ENCODE peak calls at places on chromosomes 4 and X, in six cellular contexts. W is tibial artery, D is GM23338, N is aorta, L is upper lobe of right lung, A is kidney epithelial cell. Z is an unnamed sample.

GRCh38 chr4:71586087-71586763 is 197.7 kb downstream of the GC start:
- DNase-seq in A (no peak), D (no peak), N (no peak), L (no peak), W (no peak), Z (no peak)

GRCh38 chr4:150828159-150828558 is 186.9 kb downstream of the LRBA start:
- DNase-seq in D (no peak), L (no peak), A (no peak), N (no peak), W (no peak), Z (no peak)

GRCh38 chr4:145842224-145842887 is 96.3 kb downstream of the ZNF827 start:
- DNase-seq in N (no peak), D (peak; percentile 45), L (no peak), A (no peak), W (no peak), Z (no peak)

GRCh38 chrX:38679695-38680094 is 118.4 kb downstream of the TSPAN7 start:
- DNase-seq in D (no peak), N (no peak), L (no peak), A (no peak), W (no peak), Z (no peak)

GRCh38 chr4:61950625-61951024 is 750.5 kb downstream of the ADGRL3 start:
- DNase-seq in W (no peak), D (peak; percentile 85), A (no peak), N (no peak), L (no peak), Z (no peak)

GRCh38 chr4:154503598-154503997 is 12.0 kb upstream of the DCHS2 start:
- DNase-seq in L (no peak), A (no peak), D (peak; percentile 82), N (no peak), W (no peak), Z (no peak)

GRCh38 chr4:86242677-86243076 is 117.2 kb downstream of the MAPK10 start:
- DNase-seq in D (no peak), N (no peak), A (no peak), L (no peak), W (no peak), Z (no peak)

GRCh38 chr4:188826393-188826792 is 687.2 kb downstream of the TRIML1 start:
- DNase-seq in A (no peak), D (no peak), N (no peak), W (no peak), L (no peak), Z (no peak)

GRCh38 chrX:48523682-48524081 is 2.1 kb downstream of the EBP start:
- DNase-seq in L (no peak), D (no peak), A (no peak), W (no peak), N (no peak), Z (no peak)

GRCh38 chr4:16253127-16253960 is 27.1 kb upstream of the TAPT1 start:
- DNase-seq in W (no peak), N (no peak), D (no peak), A (peak; percentile 49), L (no peak), Z (no peak)

GRCh38 chr4:128810331-128810870 is 901 bp downstream of the JADE1 start:
- DNase-seq in W (peak; percentile 70), N (no peak), D (no peak), L (no peak), A (no peak), Z (peak; percentile 32)

GRCh38 chr4:21811576-21811975 is 137.0 kb downstream of the KCNIP4 start:
- DNase-seq in N (no peak), D (no peak), L (no peak), A (no peak), W (no peak), Z (no peak)

GRCh38 chrX:130145123-130145522 is 20.5 kb downstream of the AIFM1 start:
- DNase-seq in D (no peak), A (no peak), N (no peak), L (no peak), W (no peak), Z (no peak)
- H3K4me3 ChIP-seq in D (no peak overlapping the region), A (no peak overlapping the region), N (no peak overlapping the region), L (no peak overlapping the region), W (no peak overlapping the region), Z (no peak overlapping the region)

DNA sequence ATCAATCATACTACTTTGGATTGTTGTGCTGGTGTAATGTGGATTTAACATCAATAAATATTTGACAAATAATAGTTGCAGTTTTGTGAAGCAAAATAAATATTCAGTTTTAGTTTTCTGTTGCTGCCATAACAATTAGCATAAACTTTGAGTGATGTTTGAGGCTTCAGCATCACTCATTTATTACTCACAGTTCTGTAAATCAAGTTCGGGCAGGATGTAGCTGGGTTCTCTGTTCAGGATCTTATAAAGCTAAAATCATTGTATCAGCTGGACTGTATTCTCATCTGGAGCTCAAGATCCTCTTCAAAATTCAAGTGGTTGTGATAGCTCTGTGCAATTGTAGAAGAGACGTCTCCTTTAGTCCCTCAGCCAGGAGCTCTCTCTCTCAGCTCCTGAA is 81.7 kb downstream of the CBR4 start:
- DNase-seq in N (no peak), A (no peak), L (no peak), W (no peak), D (no peak), Z (no peak)
- H3K36me3 ChIP-seq in N (peaks cover 8% of the 10 kb centered on the region), A (peaks cover 2% of the 10 kb centered on the region), L (peaks cover 49% of the 10 kb centered on the region), W (peaks cover 79% of the 10 kb centered on the region), D (peaks cover 10% of the 10 kb centered on the region), Z (peaks cover 78% of the 10 kb centered on the region)

GRCh38 chr4:5888706-5889696 is 3.9 kb downstream of the CRMP1 start:
- DNase-seq in D (no peak), N (no peak), W (no peak), L (no peak), A (no peak), Z (no peak)

GRCh38 chr4:5887361-5888221 is 5.3 kb downstream of the CRMP1 start:
- DNase-seq in A (no peak), N (no peak), D (peak; percentile 75), L (no peak), W (no peak), Z (no peak)

GRCh38 chr4:5885733-5886132 is 7.2 kb downstream of the CRMP1 start:
- DNase-seq in L (no peak), N (no peak), A (no peak), D (no peak), W (no peak), Z (no peak)

GRCh38 chr4:5888222-5888701 is 4.6 kb downstream of the CRMP1 start:
- DNase-seq in L (no peak), N (no peak), A (no peak), D (peak; percentile 87), W (no peak), Z (no peak)

GRCh38 chr4:5887011-5887360 is 5.9 kb downstream of the CRMP1 start:
- DNase-seq in D (no peak), W (no peak), A (no peak), N (no peak), L (no peak), Z (no peak)
- H3K27me3 ChIP-seq in D (peaks cover 26% of the 10 kb centered on the region), W (peaks cover 74% of the 10 kb centered on the region), A (peaks cover 57% of the 10 kb centered on the region), N (no peaks in the 10 kb centered on the region), L (peaks cover 51% of the 10 kb centered on the region), Z (peaks cover 96% of the 10 kb centered on the region)

DNA sequence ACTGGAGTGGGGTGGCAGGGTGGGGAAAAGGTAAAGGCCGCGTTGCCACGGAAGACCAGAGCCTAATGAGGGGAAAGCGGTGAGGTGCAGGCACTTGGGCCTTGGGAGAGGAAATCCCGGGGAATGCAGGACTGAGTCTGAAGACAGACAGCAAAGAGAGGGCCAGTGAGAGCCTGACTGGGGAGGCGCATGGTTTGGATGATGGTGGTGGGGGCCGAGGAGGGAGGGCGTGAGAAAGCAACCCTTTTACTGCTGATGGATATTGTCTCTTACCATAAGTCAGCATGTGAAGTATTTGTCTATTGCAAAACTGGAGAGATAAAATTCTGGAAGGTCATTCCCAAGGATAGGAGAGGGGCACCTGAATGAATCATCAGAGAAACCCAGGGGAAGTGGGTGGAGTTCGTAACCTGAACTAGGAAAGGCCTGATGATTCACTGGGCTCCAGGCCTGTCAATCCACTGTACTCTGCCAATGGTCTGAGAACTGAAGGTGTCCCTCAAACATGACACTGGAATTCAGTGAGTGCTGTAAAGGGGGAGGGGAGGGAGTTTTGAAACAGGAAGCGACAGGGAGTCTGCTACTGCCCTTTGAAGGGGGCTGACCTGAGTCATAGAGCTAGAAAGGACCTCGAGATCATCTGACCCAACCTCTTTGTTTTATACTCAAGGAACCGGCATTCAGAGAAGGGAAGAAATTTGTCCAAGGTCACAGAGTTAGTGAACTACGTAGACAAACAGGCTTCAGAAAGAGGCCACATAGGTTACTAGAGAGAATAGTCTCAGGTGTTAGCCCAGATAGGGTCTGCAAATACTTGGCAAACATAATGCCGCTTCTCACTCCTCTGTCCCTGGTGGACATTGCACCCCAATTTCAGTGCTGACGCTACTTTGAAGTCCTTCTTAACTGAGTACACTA is 52.2 kb downstream of the NALF2 start:
- DNase-seq in W (no peak), N (no peak), D (peak; percentile 88), L (no peak), A (peak; percentile 7), Z (no peak)
- H3K4me3 ChIP-seq in W (no peak overlapping the region), N (no peak overlapping the region), D (peak overlapping the region; percentile 2), L (no peak overlapping the region), A (no peak overlapping the region), Z (no peak overlapping the region)

GRCh38 chr4:55866290-55866907 is 13.0 kb downstream of the EXOC1 start:
- DNase-seq in L (no peak), W (no peak), D (no peak), A (peak; percentile 88), N (no peak), Z (no peak)

GRCh38 chr4:55865228-55865806 is 11.9 kb downstream of the EXOC1 start:
- DNase-seq in D (no peak), W (no peak), A (no peak), N (no peak), L (no peak), Z (no peak)

GRCh38 chr4:55868691-55869090 is 15.2 kb downstream of the EXOC1 start:
- DNase-seq in W (no peak), A (no peak), D (no peak), N (no peak), L (no peak), Z (no peak)

GRCh38 chr4:55864577-55865223 is 11.3 kb downstream of the EXOC1 start:
- DNase-seq in A (no peak), L (no peak), W (no peak), N (no peak), D (no peak), Z (no peak)

GRCh38 chr4:55866973-55867574 is 13.6 kb downstream of the EXOC1 start:
- DNase-seq in W (no peak), A (peak; percentile 45), L (no peak), D (peak; percentile 77), N (no peak), Z (no peak)
- H3K36me3 ChIP-seq in W (peaks cover 38% of the 10 kb centered on the region), A (no peaks in the 10 kb centered on the region), L (peaks cover 74% of the 10 kb centered on the region), D (no peaks in the 10 kb centered on the region), N (no peaks in the 10 kb centered on the region), Z (peaks cover 65% of the 10 kb centered on the region)

GRCh38 chr4:104989363-104989762 is 157.3 kb upstream of the TET2 start:
- DNase-seq in N (no peak), D (no peak), L (no peak), A (peak; percentile 7), W (no peak), Z (no peak)
- H3K27me3 ChIP-seq in N (no peaks in the 10 kb centered on the region), D (no peaks in the 10 kb centered on the region), L (no peaks in the 10 kb centered on the region), A (no peaks in the 10 kb centered on the region), W (no peaks in the 10 kb centered on the region), Z (no peaks in the 10 kb centered on the region)